ENCODE peak calls at places on chromosomes 11 and 22, in six cellular contexts. E is WTC11, H is HepG2, R is A549, I is endothelial cell of umbilical vein, T is K562. B is an unnamed sample.

GRCh38 chr11:16815047-16815767 is 76.8 kb downstream of the C11orf58 start:
- DNase-seq in E (no peak), H (no peak), R (no peak), I (no peak), T (peak; percentile 15), B (no peak)

GRCh38 chr22:39284142-39284980 is 35.1 kb downstream of the RPL3 start:
- DNase-seq in E (no peak), H (peak; percentile 38), R (no peak), I (no peak), T (no peak), B (no peak)

GRCh38 chr11:33256031-33256807 is 962 bp upstream of the HIPK3 start:
- DNase-seq in E (no peak), H (no peak), R (peak; percentile 8), I (no peak), T (no peak), B (no peak)

GRCh38 chr22:27474711-27475547 is 326.6 kb downstream of the MN1 start:
- DNase-seq in E (peak; percentile 76), H (no peak), R (peak; percentile 65), I (peak; percentile 76), T (no peak), B (peak; percentile 85)

GRCh38 chr22:44023404-44024287 is 456 bp upstream of the PARVB start:
- DNase-seq in E (peak; percentile 43), H (no peak), R (no peak), I (peak; percentile 51), T (peak; percentile 80), B (no peak)

GRCh38 chr11:3989251-3989650 is 105.3 kb upstream of the RRM1 start:
- DNase-seq in E (peak; percentile 62), H (no peak), R (no peak), I (no peak), T (no peak), B (peak; percentile 60)

GRCh38 chr11:11844272-11844671 is 2.5 kb downstream of the USP47 start:
- DNase-seq in E (no peak), H (no peak), R (no peak), I (no peak), T (no peak), B (no peak)

GRCh38 chr22:43743131-43743530 is 69.0 kb downstream of the EFCAB6 start:
- DNase-seq in E (peak; percentile 73), H (no peak), R (no peak), I (no peak), T (peak; percentile 9), B (peak; percentile 78)

GRCh38 chr11:74570266-74571061 is 21.9 kb upstream of the POLD3 start:
- DNase-seq in E (peak; percentile 53), H (peak; percentile 57), R (peak; percentile 83), I (peak; percentile 71), T (peak; percentile 71), B (no peak)

GRCh38 chr11:68025047-68025446 is 5.4 kb upstream of the NDUFS8 start:
- DNase-seq in E (no peak), H (no peak), R (no peak), I (no peak), T (no peak), B (no peak)

GRCh38 chr22:40395607-40396006 is 25.2 kb downstream of the SGSM3 start:
- DNase-seq in E (no peak), H (no peak), R (no peak), I (no peak), T (no peak), B (no peak)

GRCh38 chr22:43739851-43740250 is 72.3 kb downstream of the EFCAB6 start:
- DNase-seq in E (no peak), H (no peak), R (no peak), I (no peak), T (no peak), B (no peak)

GRCh38 chr11:72129381-72129780 is 6.1 kb upstream of the FOLR3 start:
- DNase-seq in E (no peak), H (no peak), R (no peak), I (no peak), T (no peak), B (no peak)

GRCh38 chr11:58561394-58562102 is 14.1 kb downstream of the LPXN start:
- DNase-seq in E (no peak), H (peak; percentile 77), R (no peak), I (no peak), T (no peak), B (no peak)

GRCh38 chr11:45092901-45093760 is 53.3 kb upstream of the PRDM11 start:
- DNase-seq in E (no peak), H (no peak), R (no peak), I (no peak), T (no peak), B (no peak)

GRCh38 chr11:27234043-27234668 is 128.9 kb downstream of the CCDC34 start:
- DNase-seq in E (no peak), H (peak; percentile 82), R (peak; percentile 52), I (no peak), T (no peak), B (no peak)

GRCh38 chr11:10519630-10520029 is 21.4 kb downstream of the RNF141 start:
- DNase-seq in E (no peak), H (no peak), R (no peak), I (no peak), T (no peak), B (no peak)

GRCh38 chr11:613369-613968 is 2.3 kb downstream of the IRF7 start:
- DNase-seq in E (peak; percentile 82), H (no peak), R (peak; percentile 33), I (peak; percentile 48), T (peak; percentile 92), B (peak; percentile 86)

GRCh38 chr22:38402204-38402603 is 52.8 kb downstream of the KCNJ4 start:
- DNase-seq in E (no peak), H (no peak), R (no peak), I (no peak), T (no peak), B (no peak)

GRCh38 chr11:62909107-62909894 is 11.9 kb downstream of the CHRM1 start:
- DNase-seq in E (peak; percentile 91), H (peak; percentile 70), R (peak; percentile 70), I (peak; percentile 80), T (peak; percentile 72), B (peak; percentile 88)

GRCh38 chr11:33847251-33847650 is 44.6 kb downstream of the LMO2 start:
- DNase-seq in E (no peak), H (no peak), R (no peak), I (no peak), T (no peak), B (no peak)

GRCh38 chr11:86805873-86806310 is 5.5 kb downstream of the PRSS23 start:
- DNase-seq in E (no peak), H (no peak), R (no peak), I (peak; percentile 24), T (no peak), B (no peak)

GRCh38 chr22:33914131-33914530 is 6.1 kb downstream of the LARGE1 start:
- DNase-seq in E (no peak), H (no peak), R (no peak), I (no peak), T (no peak), B (no peak)
- TF ChIP-seq JUN in E (no peak), H (no peak), R (no peak), I (no peak), T (no peak), B (no peak)

DNA sequence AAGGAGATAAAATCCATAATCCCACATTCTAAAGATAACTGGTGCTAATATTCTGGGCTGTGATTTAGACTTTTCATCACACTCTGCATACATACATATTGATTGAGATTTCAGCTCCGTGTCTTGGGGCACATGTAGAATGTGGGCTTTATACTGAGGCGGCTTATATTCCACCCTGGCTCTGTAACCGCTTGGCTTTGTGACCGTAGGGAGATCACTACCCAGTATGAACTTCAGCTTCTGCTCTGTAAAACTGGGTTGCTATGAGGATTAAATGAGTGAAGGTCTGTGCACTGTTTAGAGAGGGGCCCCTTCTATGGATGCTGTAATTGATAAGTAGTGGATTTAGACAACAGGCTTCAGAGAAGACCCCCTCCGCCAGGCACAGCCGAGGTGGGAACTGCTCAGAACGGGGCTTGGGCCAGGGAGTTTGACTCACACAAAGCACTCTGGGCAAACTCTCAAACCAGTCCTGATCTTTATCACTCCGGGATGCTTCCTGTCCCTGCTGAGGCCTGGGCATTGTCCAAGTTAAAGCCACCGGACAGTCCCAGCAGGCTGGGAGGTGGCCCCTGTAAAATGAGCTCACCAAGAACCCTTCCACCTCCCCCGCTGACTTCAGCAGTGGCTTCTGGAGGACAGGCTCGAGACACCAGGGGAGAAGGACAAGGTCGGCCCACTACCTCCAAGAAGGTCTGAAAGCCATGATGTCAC is 17.2 kb downstream of the KIAA1671 start:
- DNase-seq in E (no peak), H (peak; percentile 60), R (no peak), I (peak; percentile 86), T (no peak), B (no peak)
- TF ChIP-seq JUN in E (no peak), H (no peak), R (no peak), I (peak; percentile 13), T (no peak), B (no peak)

GRCh38 chr11:113874920-113875413 is 405 bp downstream of the USP28 start:
- DNase-seq in E (no peak), H (no peak), R (peak; percentile 31), I (peak; percentile 53), T (no peak), B (no peak)
- TF ChIP-seq JUN in E (no peak), H (no peak), R (no peak), I (no peak), T (no peak), B (no peak)

GRCh38 chr22:42284230-42284591 is 13.8 kb upstream of the TCF20 start:
- DNase-seq in E (no peak), H (no peak), R (no peak), I (no peak), T (no peak), B (no peak)

GRCh38 chr22:42282252-42282942 is 11.9 kb upstream of the TCF20 start:
- DNase-seq in E (no peak), H (peak; percentile 67), R (no peak), I (no peak), T (no peak), B (no peak)

GRCh38 chr22:42284643-42285181 is 14.3 kb upstream of the TCF20 start:
- DNase-seq in E (no peak), H (no peak), R (no peak), I (no peak), T (no peak), B (no peak)

GRCh38 chr22:42282943-42283287 is 12.5 kb upstream of the TCF20 start:
- DNase-seq in E (no peak), H (no peak), R (no peak), I (no peak), T (no peak), B (no peak)

GRCh38 chr22:42283288-42284229 is 13.1 kb upstream of the TCF20 start:
- DNase-seq in E (no peak), H (no peak), R (no peak), I (no peak), T (peak; percentile 23), B (no peak)
- TF ChIP-seq JUN in E (no peak), H (no peak), R (no peak), I (no peak), T (no peak), B (no peak)

DNA sequence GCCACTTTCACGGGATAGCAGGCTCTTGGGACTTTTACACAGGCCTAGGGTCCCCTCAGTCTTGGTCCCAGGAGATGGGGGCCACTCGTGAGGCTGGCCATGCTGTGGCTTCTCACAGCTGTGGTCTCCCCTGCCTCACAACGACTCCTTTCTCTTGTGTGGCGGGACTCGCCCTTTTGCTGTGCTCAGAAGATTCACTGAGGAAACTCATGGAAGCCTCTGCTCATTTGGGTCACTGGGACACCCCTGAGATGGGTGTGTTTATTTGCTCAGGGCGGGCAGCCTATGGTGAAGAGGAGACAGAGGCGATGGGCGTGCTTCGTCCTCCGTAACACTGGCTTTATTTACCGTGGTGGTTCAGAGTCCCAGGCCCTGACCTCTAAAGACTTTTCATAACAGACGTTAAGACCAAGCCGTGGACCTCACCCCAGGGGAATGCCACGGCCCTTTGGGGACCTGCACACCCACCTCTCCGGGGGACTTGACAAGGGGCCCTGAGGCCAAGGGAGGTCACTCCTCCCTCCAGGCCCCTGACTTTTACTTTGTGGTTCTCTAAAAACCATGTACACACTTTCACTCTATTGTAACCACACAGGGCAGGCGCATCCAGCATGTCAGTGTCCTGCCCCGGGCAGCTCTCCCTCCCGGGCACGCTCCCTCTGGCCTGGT is 15.5 kb downstream of the TEF start:
- DNase-seq in E (no peak), H (peak; percentile 91), R (no peak), I (no peak), T (no peak), B (no peak)
- TF ChIP-seq JUN in E (no peak), H (peak; percentile 73), R (no peak), I (no peak), T (no peak), B (no peak)